ENCODE peak calls at places on chromosomes 4 and X, in five cellular contexts. Q is epithelial cell of esophagus, J is activated gamma-delta T cell treated with Interleukin-2 at 50 U/mL for 16 hours, P is NCI-H69, B is mesothelial cell of epicardium. U is an unnamed sample.

GRCh38 chr4:88818650-88819470 is 121.2 kb upstream of the NAP1L5 start:
- DNase-seq in Q (peak; percentile 77), J (peak; percentile 47), P (peak; percentile 82), B (no peak), U (peak; percentile 35)

GRCh38 chrX:107454302-107454701 is 4.8 kb downstream of the FRMPD3 start:
- DNase-seq in Q (peak; percentile 75), J (peak; percentile 37), P (peak; percentile 13), B (no peak), U (peak; percentile 57)

GRCh38 chr4:115360441-115360840 is 247.0 kb upstream of the NDST4 start:
- DNase-seq in Q (no peak), J (no peak), P (peak; percentile 19), B (no peak), U (no peak)

GRCh38 chrX:7514871-7515599 is 327.9 kb upstream of the VCX start:
- DNase-seq in Q (peak; percentile 74), J (no peak), P (no peak), B (no peak), U (no peak)

GRCh38 chr4:79241846-79242245 is 84.0 kb downstream of the NAA11 start:
- DNase-seq in Q (peak; percentile 34), J (no peak), P (peak; percentile 65), B (no peak), U (no peak)

GRCh38 chrX:87409113-87409841 is 108.3 kb upstream of the KLHL4 start:
- DNase-seq in Q (peak; percentile 54), J (no peak), P (no peak), B (peak; percentile 40), U (peak; percentile 71)

GRCh38 chr4:113288691-113289090 is 239.2 kb downstream of the ANK2 start:
- DNase-seq in Q (no peak), J (no peak), P (no peak), B (no peak), U (no peak)

GRCh38 chr4:54585321-54586000 is 72.3 kb upstream of the KIT start:
- DNase-seq in Q (peak; percentile 29), J (no peak), P (no peak), B (no peak), U (no peak)

GRCh38 chrX:40106677-40107290 is 9.0 kb upstream of the BCOR start:
- DNase-seq in Q (no peak), J (no peak), P (peak; percentile 69), B (no peak), U (no peak)

GRCh38 chr4:77438549-77438948 is 167.1 kb upstream of the CXCL13 start:
- DNase-seq in Q (no peak), J (no peak), P (no peak), B (no peak), U (no peak)